ENCODE peak calls at places on chromosomes 16 and 17, in nine cellular contexts. M is NCI-H1417; K is hippocampal formation; S is omental fat pad; A is NCI-H1694 treated with DMSO at 0.1 percent for 48 hours; H is epithelial cell of esophagus; U is Calu3; I is NCI-H345; E is CD4-positive, CD25-positive, alpha-beta regulatory T cell. J is an unnamed sample.
A peak's percentile ranks its signal among the peaks of the same experiment; 100 is the strongest.

GRCh38 chr17:12712415-12712814 is 46.7 kb downstream of the MYOCD start:
- DNase-seq in S (no peak), K (no peak), I (no peak), U (no peak), H (no peak), E (no peak), M (no peak), A (no peak), J (no peak)

GRCh38 chr16:2205104-2205966 is at the start of gene MLST8:
- DNase-seq in U (peak; percentile 90), M (peak; percentile 96), S (peak; percentile 68), I (peak; percentile 85), E (peak; percentile 88), K (peak; percentile 78), A (peak; percentile 69), H (peak; percentile 84), J (peak; percentile 80)

GRCh38 chr16:56874800-56875199 is 9.8 kb downstream of the SLC12A3 start:
- DNase-seq in S (no peak), M (no peak), E (no peak), I (no peak), A (no peak), U (no peak), H (no peak), K (no peak), J (no peak)

GRCh38 chr17:19904412-19904811 is 36.7 kb upstream of the ULK2 start:
- DNase-seq in M (no peak), E (no peak), S (no peak), U (no peak), H (no peak), K (no peak), I (no peak), A (no peak), J (no peak)

GRCh38 chr16:57893559-57894389 is 77.2 kb downstream of the CNGB1 start:
- DNase-seq in H (peak; percentile 98), K (no peak), I (no peak), M (no peak), S (no peak), U (peak; percentile 85), A (no peak), E (no peak), J (peak; percentile 94)

GRCh38 chr17:40602445-40603443 is 37.5 kb upstream of the CCR7 start:
- DNase-seq in H (no peak), U (no peak), S (no peak), I (no peak), E (peak; percentile 58), M (no peak), A (no peak), K (no peak), J (no peak)

GRCh38 chr16:83437036-83437435 is 370.7 kb upstream of the HSBP1 start:
- DNase-seq in A (no peak), H (no peak), K (no peak), E (no peak), M (no peak), S (no peak), U (no peak), I (no peak), J (no peak)

GRCh38 chr17:61469949-61470348 is 17.7 kb downstream of the TBX4 start:
- DNase-seq in E (no peak), A (no peak), M (no peak), K (no peak), I (no peak), H (no peak), S (no peak), U (no peak), J (no peak)

GRCh38 chr16:10558305-10558704 is 22.1 kb downstream of the EMP2 start:
- DNase-seq in K (no peak), A (no peak), H (no peak), M (no peak), U (no peak), E (no peak), I (no peak), S (no peak), J (no peak)

GRCh38 chr16:84618428-84619102 is 687 bp upstream of the COTL1 start:
- DNase-seq in S (no peak), K (no peak), I (no peak), U (peak; percentile 83), E (no peak), M (no peak), H (peak; percentile 96), A (no peak), J (peak; percentile 93)

GRCh38 chr16:68764866-68765265 is 27.8 kb downstream of the CDH1 start:
- DNase-seq in E (no peak), S (no peak), A (no peak), K (no peak), H (no peak), M (no peak), U (no peak), I (no peak), J (no peak)

GRCh38 chr17:72430611-72431432 is 310.0 kb downstream of the SOX9 start:
- DNase-seq in U (peak; percentile 63), S (no peak), H (no peak), E (no peak), K (no peak), M (no peak), I (no peak), A (no peak), J (no peak)

GRCh38 chr16:55323637-55324490 is at the start of gene IRX6:
- DNase-seq in A (peak; percentile 26), S (no peak), H (peak; percentile 7), U (no peak), K (no peak), M (no peak), I (no peak), E (no peak), J (peak; percentile 37)

GRCh38 chr17:82323514-82324234 is 6.3 kb upstream of the CD7 start:
- DNase-seq in H (no peak), U (no peak), A (no peak), M (no peak), I (no peak), S (no peak), K (no peak), E (no peak), J (no peak)

GRCh38 chr17:28475151-28475900 is 1.9 kb downstream of the SLC13A2 start:
- DNase-seq in H (no peak), U (no peak), K (no peak), S (no peak), E (no peak), I (no peak), M (no peak), A (no peak), J (no peak)

GRCh38 chr17:31273511-31273910 is 23.5 kb downstream of the OMG start:
- DNase-seq in E (no peak), M (no peak), A (no peak), I (no peak), K (no peak), S (no peak), U (no peak), H (no peak), J (no peak)

GRCh38 chr16:88374736-88375135 is 8.0 kb upstream of the ZNF469 start:
- DNase-seq in S (no peak), M (no peak), K (no peak), I (no peak), A (no peak), E (no peak), U (no peak), H (no peak), J (no peak)

GRCh38 chr16:87765473-87765775 is 362 bp downstream of the KLHDC4 start:
- DNase-seq in S (no peak), I (no peak), K (no peak), U (peak; percentile 9), A (no peak), M (no peak), E (peak; percentile 44), H (no peak), J (no peak)

GRCh38 chr17:43897827-43898226 is 9.5 kb downstream of the MPP2 start:
- DNase-seq in K (no peak), E (no peak), H (peak; percentile 85), S (no peak), I (no peak), U (no peak), A (no peak), M (no peak), J (peak; percentile 60)

GRCh38 chr17:19397556-19398041 is 10.6 kb upstream of the MFAP4 start:
- DNase-seq in E (no peak), H (peak; percentile 20), U (no peak), S (no peak), A (no peak), K (no peak), I (no peak), M (no peak), J (peak; percentile 19)

GRCh38 chr17:17740627-17741237 is 59.5 kb downstream of the RAI1 start:
- DNase-seq in E (no peak), S (no peak), M (no peak), I (no peak), H (peak; percentile 52), K (no peak), U (peak; percentile 41), A (no peak), J (peak; percentile 61)

GRCh38 chr17:79942011-79942405 is 93.7 kb downstream of the TBC1D16 start:
- DNase-seq in U (no peak), A (no peak), H (no peak), I (no peak), M (no peak), E (no peak), K (no peak), S (peak; percentile 5), J (no peak)

GRCh38 chr16:55846598-55847346 is 13.9 kb upstream of the CES1 start:
- DNase-seq in U (no peak), M (no peak), H (no peak), A (no peak), I (no peak), E (no peak), K (no peak), S (no peak), J (no peak)

GRCh38 chr16:30060354-30061194 is 5.0 kb upstream of the ALDOA start:
- DNase-seq in H (no peak), I (no peak), S (no peak), K (no peak), M (no peak), A (no peak), E (no peak), U (no peak), J (no peak)

GRCh38 chr17:45296003-45296832 is 20.6 kb downstream of the MAP3K14 start:
- DNase-seq in E (no peak), U (no peak), K (peak; percentile 36), S (no peak), H (peak; percentile 79), A (no peak), I (no peak), M (no peak), J (peak; percentile 69)

GRCh38 chr17:56913000-56913866 is 616 bp downstream of the TRIM25 start:
- DNase-seq in M (peak; percentile 65), E (no peak), A (no peak), H (no peak), S (no peak), U (no peak), I (peak; percentile 47), K (no peak), J (no peak)

GRCh38 chr16:49972280-49972679 is 52.7 kb upstream of the CNEP1R1 start:
- DNase-seq in K (no peak), I (no peak), H (no peak), A (no peak), U (no peak), M (no peak), S (no peak), E (no peak), J (no peak)

GRCh38 chr17:29155235-29155965 is 24.8 kb downstream of the MYO18A start:
- DNase-seq in I (no peak), S (no peak), A (no peak), M (no peak), K (no peak), H (peak; percentile 88), E (peak; percentile 44), U (peak; percentile 79), J (peak; percentile 85)

GRCh38 chr17:16439867-16440351 is 24.5 kb downstream of the TRPV2 start:
- DNase-seq in M (no peak), K (no peak), H (peak; percentile 48), A (no peak), E (peak; percentile 12), I (no peak), S (no peak), U (no peak), J (no peak)

GRCh38 chr16:57128787-57129389 is 36.5 kb downstream of the CPNE2 start:
- DNase-seq in A (no peak), H (no peak), M (no peak), K (no peak), S (no peak), I (no peak), E (peak; percentile 43), U (no peak), J (no peak)

GRCh38 chr17:8333281-8333680 is 6.4 kb upstream of the ODF4 start:
- DNase-seq in M (no peak), S (no peak), I (no peak), U (no peak), K (no peak), A (no peak), H (no peak), E (no peak), J (no peak)

J was measured in mammary epithelial cell.